ENCODE peak calls at places on chromosome 12, in five cellular contexts. Z is HFF-Myc, E is NB4, A is heart left ventricle, H is thoracic aorta. R is an unnamed sample.
A peak's percentile ranks its signal among the peaks of the same experiment; 100 is the strongest.

GRCh38 chr12:104356231-104357115 is 52.9 kb downstream of the EID3 start:
- DNase-seq in A (no peak), E (no peak), Z (no peak), H (no peak), R (no peak)

GRCh38 chr12:8078400-8078799 is 3.7 kb upstream of the NECAP1 start:
- DNase-seq in Z (peak; percentile 56), E (peak; percentile 79), A (no peak), H (no peak), R (peak; percentile 32)

GRCh38 chr12:124581299-124581698 is 13.9 kb upstream of the NCOR2 start:
- DNase-seq in Z (no peak), H (no peak), E (no peak), A (no peak), R (no peak)

GRCh38 chr12:3119745-3120660 is 42.8 kb downstream of the TSPAN9 start:
- DNase-seq in H (peak; percentile 49), E (no peak), A (peak; percentile 88), Z (no peak), R (no peak)

GRCh38 chr12:73726881-73727280 is 810.8 kb upstream of the ATXN7L3B start:
- DNase-seq in Z (no peak), H (no peak), E (no peak), A (no peak), R (no peak)

GRCh38 chr12:131101006-131101405 is 147.3 kb downstream of the ADGRD1 start:
- DNase-seq in Z (no peak), H (no peak), E (no peak), A (no peak), R (no peak)

GRCh38 chr12:11446372-11446771 is 51.0 kb upstream of the PRB2 start:
- DNase-seq in E (no peak), H (no peak), A (no peak), Z (peak; percentile 3), R (no peak)

GRCh38 chr12:42469355-42470006 is 120.1 kb downstream of the PRICKLE1 start:
- DNase-seq in Z (no peak), E (peak; percentile 76), A (no peak), H (no peak), R (peak; percentile 79)

GRCh38 chr12:75443709-75444108 is 36.8 kb upstream of the GLIPR1 start:
- DNase-seq in A (no peak), H (no peak), E (no peak), Z (no peak), R (no peak)
- TF ChIP-seq CTCF in A (no peak), H (no peak), E (no peak), Z (no peak), R (no peak)

DNA sequence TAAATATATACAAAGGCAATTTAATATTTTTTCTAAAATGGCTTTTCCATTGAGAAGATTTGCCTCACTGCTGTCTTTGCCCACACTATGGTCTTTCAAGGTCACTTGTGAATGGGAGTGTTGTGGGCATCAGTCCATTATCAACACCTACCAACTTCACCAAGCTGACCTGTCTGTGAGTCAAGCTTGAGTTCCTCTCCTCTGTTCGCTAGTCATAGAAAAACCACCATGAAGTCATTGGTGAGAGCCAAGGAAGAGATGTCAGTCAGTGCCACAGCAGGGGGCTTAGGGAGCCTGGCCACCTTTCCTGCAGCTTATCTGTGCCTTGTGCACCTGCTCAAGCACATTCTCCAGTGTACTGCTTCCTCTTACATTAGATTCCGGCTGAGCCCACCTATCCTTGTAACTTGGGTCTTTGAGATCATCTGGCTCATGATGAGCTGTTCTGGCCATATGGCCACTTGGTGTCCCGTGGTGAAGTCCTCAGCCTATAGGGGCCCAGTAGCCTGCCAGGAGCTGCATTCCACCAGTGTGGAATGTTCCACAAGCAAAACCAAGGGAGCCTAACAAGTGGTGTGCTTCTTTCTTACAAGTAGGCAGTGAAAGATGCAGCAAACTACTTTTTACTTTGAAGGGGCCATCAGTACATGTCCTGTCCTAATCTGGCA is 80.8 kb upstream of the C12orf71 start:
- DNase-seq in H (no peak), E (no peak), Z (no peak), A (no peak), R (no peak)
- TF ChIP-seq CTCF in H (no peak), E (no peak), Z (no peak), A (no peak), R (no peak)

DNA sequence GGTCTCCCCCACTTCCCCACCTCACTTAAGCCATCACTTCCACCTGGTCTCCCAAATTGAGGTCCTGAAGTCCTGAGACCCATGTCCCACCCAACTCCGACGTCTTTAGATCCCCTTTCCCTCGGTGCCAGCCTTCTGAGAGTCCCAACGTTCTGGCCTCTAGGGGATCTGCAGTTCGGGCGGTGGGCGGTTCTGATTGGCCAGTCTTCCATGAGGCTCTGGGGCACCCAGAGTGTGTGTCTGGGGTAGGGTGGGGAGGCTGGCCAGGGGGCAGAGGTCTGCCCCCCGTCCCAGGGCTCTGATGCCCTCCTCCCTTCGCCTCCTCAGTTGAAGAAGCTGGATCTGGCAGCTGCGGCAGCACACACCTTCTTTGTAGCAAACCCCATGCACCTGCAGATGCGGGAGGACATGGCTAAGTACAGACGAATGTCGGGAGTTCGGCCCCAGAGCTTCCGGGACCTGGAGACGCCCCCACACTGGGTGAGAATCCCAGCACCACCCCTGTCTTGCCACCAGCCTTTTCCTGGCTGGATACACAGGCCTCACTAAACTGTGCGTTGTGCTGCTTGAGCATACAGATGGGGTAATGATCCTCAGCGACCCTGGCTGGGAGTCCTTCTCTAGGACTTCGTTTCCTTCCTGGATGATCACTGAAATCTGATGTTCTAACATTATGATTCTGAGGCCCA is 1.5 kb downstream of the P3H3 start:
- DNase-seq in E (no peak), Z (no peak), A (peak; percentile 59), H (no peak), R (no peak)
- TF ChIP-seq CTCF in E (no peak), Z (peak; percentile 20), A (no peak), H (no peak), R (no peak)

GRCh38 chr12:90859591-90859990 is 95.4 kb downstream of the CCER1 start:
- DNase-seq in Z (no peak), H (no peak), A (no peak), E (no peak), R (no peak)

GRCh38 chr12:90858261-90858660 is 96.7 kb downstream of the CCER1 start:
- DNase-seq in Z (no peak), H (no peak), A (no peak), E (no peak), R (no peak)

GRCh38 chr12:90851800-90852718 is 102.9 kb downstream of the CCER1 start:
- DNase-seq in A (no peak), Z (no peak), E (no peak), H (no peak), R (no peak)

GRCh38 chr12:90855534-90855933 is 99.4 kb downstream of the CCER1 start:
- DNase-seq in H (no peak), A (no peak), Z (no peak), E (no peak), R (no peak)

DNA sequence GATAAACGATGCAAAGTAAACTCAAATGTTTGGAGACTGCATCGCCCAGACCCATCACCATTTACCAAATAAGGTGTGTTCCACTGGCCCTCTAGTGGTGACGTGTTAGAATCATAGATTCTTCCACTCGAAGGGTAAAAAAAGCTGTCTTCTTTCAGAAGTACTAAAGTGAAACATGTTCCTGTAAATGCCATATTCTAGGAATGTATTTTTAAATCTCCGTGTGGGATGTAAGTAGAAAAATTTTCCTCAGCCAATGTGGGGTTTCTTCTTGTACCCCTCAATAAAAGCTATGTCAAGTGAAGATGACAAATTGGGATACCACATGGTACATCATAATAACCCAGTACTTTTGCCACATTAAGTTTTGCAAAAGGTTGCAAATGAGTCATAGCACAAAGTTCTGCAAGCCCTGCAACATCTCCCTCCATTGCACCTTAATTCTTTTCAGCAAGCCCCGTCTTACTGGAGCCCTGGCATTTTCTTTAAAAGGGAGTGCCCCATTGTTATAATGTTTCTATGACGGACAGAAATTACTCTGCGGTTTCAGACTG is 100.8 kb downstream of the CCER1 start:
- DNase-seq in Z (peak; percentile 30), A (no peak), E (peak; percentile 64), H (no peak), R (peak; percentile 16)
- TF ChIP-seq CTCF in Z (peak; percentile 69), A (peak; percentile 61), E (peak; percentile 90), H (peak; percentile 43), R (peak; percentile 59)

R was measured in GM10248.